ENCODE peak calls at places on chromosomes 12 and 14, in eight cellular contexts. A is glutamatergic neuron; E is amniotic epithelial cell; P is activated CD4-positive, alpha-beta T cell treated with anti-CD3 and anti-CD28 coated beads, Interleukin-2, amount 10 ng/mL, durations not matched to agents 7 days and 5 days; H is T follicular helper cell; R is AG09309; B is activated CD8-positive, alpha-beta T cell treated with anti-CD3 and anti-CD28 coated beads, Interleukin-2, amount 10 ng/mL, durations not matched to agents 7 days and 5 days; V is aorta. J is an unnamed sample.

GRCh38 chr12:54051916-54052744 is 1.5 kb upstream of the HOXC4 start:
- DNase-seq in A (no peak), E (no peak), P (no peak), H (no peak), R (peak; percentile 17), B (no peak), V (no peak), J (no peak)

GRCh38 chr14:50533806-50534205 is 1.4 kb upstream of the MAP4K5 start:
- DNase-seq in A (no peak), E (no peak), P (no peak), H (no peak), R (no peak), B (no peak), V (no peak), J (no peak)

GRCh38 chr14:71321556-71322315 is 414.5 kb downstream of the PCNX1 start:
- DNase-seq in A (no peak), E (peak; percentile 68), P (no peak), H (peak; percentile 6), R (no peak), B (no peak), V (no peak), J (no peak)

GRCh38 chr14:24741871-24742270 is 107.9 kb upstream of the GZMB start:
- DNase-seq in A (no peak), E (peak; percentile 83), P (no peak), H (no peak), R (peak; percentile 0), B (no peak), V (no peak), J (peak; percentile 37)

GRCh38 chr12:52871291-52871961 is 22.6 kb upstream of the KRT78 start:
- DNase-seq in A (no peak), E (peak; percentile 46), P (no peak), H (no peak), R (peak; percentile 38), B (no peak), V (peak; percentile 63), J (no peak)

GRCh38 chr14:93657875-93658274 is 130.4 kb downstream of the PRIMA1 start:
- DNase-seq in A (no peak), E (no peak), P (no peak), H (no peak), R (no peak), B (no peak), V (no peak), J (no peak)

GRCh38 chr14:88421286-88421685 is 35.8 kb downstream of the SPATA7 start:
- DNase-seq in A (no peak), E (peak; percentile 74), P (no peak), H (no peak), R (peak; percentile 42), B (no peak), V (no peak), J (no peak)

GRCh38 chr12:80590085-80590484 is 117.3 kb upstream of the MYF6 start:
- DNase-seq in A (no peak), E (peak; percentile 74), P (no peak), H (no peak), R (no peak), B (no peak), V (no peak), J (no peak)

GRCh38 chr12:117790198-117790597 is 178.6 kb downstream of the KSR2 start:
- DNase-seq in A (no peak), E (no peak), P (no peak), H (no peak), R (no peak), B (no peak), V (no peak), J (no peak)

GRCh38 chr14:32473476-32473875 is 144.4 kb downstream of the AKAP6 start:
- DNase-seq in A (no peak), E (peak; percentile 23), P (no peak), H (no peak), R (no peak), B (no peak), V (peak; percentile 72), J (no peak)

GRCh38 chr12:54214553-54215374 is 26.0 kb upstream of the SMUG1 start:
- DNase-seq in A (peak; percentile 94), E (peak; percentile 83), P (peak; percentile 94), H (peak; percentile 86), R (peak; percentile 54), B (peak; percentile 96), V (peak; percentile 93), J (peak; percentile 27)

GRCh38 chr14:77991128-77991772 is 178.9 kb upstream of the NRXN3 start:
- DNase-seq in A (no peak), E (no peak), P (no peak), H (no peak), R (no peak), B (no peak), V (no peak), J (no peak)

GRCh38 chr12:78236264-78236663 is 405.6 kb downstream of the NAV3 start:
- DNase-seq in A (no peak), E (peak; percentile 31), P (no peak), H (no peak), R (no peak), B (no peak), V (no peak), J (no peak)

GRCh38 chr12:19967486-19967885 is 400.9 kb upstream of the PDE3A start:
- DNase-seq in A (no peak), E (peak; percentile 100), P (no peak), H (no peak), R (peak; percentile 95), B (no peak), V (no peak), J (peak; percentile 92)

J was measured in non-pigmented ciliary epithelial cell.